ENCODE peak calls at places on chromosomes 1 and 21, in six cellular contexts. One of them, this sample, is unnamed.

GRCh38 chr1:7558921-7559869 is 211.9 kb upstream of the VAMP3 start:
- DNase-seq in activated T-helper 2 cell treated with anti-CD3 and anti-CD28 coated beads, Interferon-gamma antibody, Interleukin-2, Interleukin-4, amounts not matched to agents 10 μg/mL and 5 μg/mL and 100 μg/mL, durations not matched to agents 14 hours and 24 hours and 36 hours: no peak
- DNase-seq in aorta: no peak
- DNase-seq in H4: no peak
- DNase-seq in substantia nigra: no peak
- DNase-seq in NT2/D1: no peak
- DNase-seq in this sample: no peak

GRCh38 chr1:94713472-94714141 is 106.5 kb upstream of the SLC44A3 start:
- DNase-seq in aorta: peak; percentile 91
- DNase-seq in NT2/D1: peak; percentile 69
- DNase-seq in activated T-helper 2 cell treated with anti-CD3 and anti-CD28 coated beads, Interferon-gamma antibody, Interleukin-2, Interleukin-4, amounts not matched to agents 10 μg/mL and 5 μg/mL and 100 μg/mL, durations not matched to agents 14 hours and 24 hours and 36 hours: no peak
- DNase-seq in H4: peak; percentile 92
- DNase-seq in substantia nigra: peak; percentile 53
- DNase-seq in this sample: peak; percentile 68

GRCh38 chr21:43322805-43323204 is 104.1 kb downstream of the SIK1 start:
- DNase-seq in aorta: no peak
- DNase-seq in NT2/D1: no peak
- DNase-seq in substantia nigra: no peak
- DNase-seq in H4: no peak
- DNase-seq in activated T-helper 2 cell treated with anti-CD3 and anti-CD28 coated beads, Interferon-gamma antibody, Interleukin-2, Interleukin-4, amounts not matched to agents 10 μg/mL and 5 μg/mL and 100 μg/mL, durations not matched to agents 14 hours and 24 hours and 36 hours: no peak
- DNase-seq in this sample: no peak

GRCh38 chr1:31548899-31549806 is 27.2 kb upstream of the TINAGL1 start:
- DNase-seq in aorta: peak; percentile 89
- DNase-seq in activated T-helper 2 cell treated with anti-CD3 and anti-CD28 coated beads, Interferon-gamma antibody, Interleukin-2, Interleukin-4, amounts not matched to agents 10 μg/mL and 5 μg/mL and 100 μg/mL, durations not matched to agents 14 hours and 24 hours and 36 hours: peak; percentile 87
- DNase-seq in substantia nigra: peak; percentile 81
- DNase-seq in H4: peak; percentile 82
- DNase-seq in NT2/D1: peak; percentile 93
- DNase-seq in this sample: peak; percentile 71

GRCh38 chr1:32372149-32372756 is 9.9 kb downstream of the TSSK3 start:
- DNase-seq in substantia nigra: no peak
- DNase-seq in activated T-helper 2 cell treated with anti-CD3 and anti-CD28 coated beads, Interferon-gamma antibody, Interleukin-2, Interleukin-4, amounts not matched to agents 10 μg/mL and 5 μg/mL and 100 μg/mL, durations not matched to agents 14 hours and 24 hours and 36 hours: peak; percentile 57
- DNase-seq in NT2/D1: no peak
- DNase-seq in H4: no peak
- DNase-seq in aorta: no peak
- DNase-seq in this sample: no peak

GRCh38 chr1:201759194-201759814 is 69.7 kb upstream of the IPO9 start:
- DNase-seq in aorta: no peak
- DNase-seq in substantia nigra: no peak
- DNase-seq in activated T-helper 2 cell treated with anti-CD3 and anti-CD28 coated beads, Interferon-gamma antibody, Interleukin-2, Interleukin-4, amounts not matched to agents 10 μg/mL and 5 μg/mL and 100 μg/mL, durations not matched to agents 14 hours and 24 hours and 36 hours: no peak
- DNase-seq in NT2/D1: no peak
- DNase-seq in H4: no peak
- DNase-seq in this sample: no peak

GRCh38 chr1:236515443-236515958 is 8.3 kb upstream of the LGALS8 start:
- DNase-seq in substantia nigra: no peak
- DNase-seq in aorta: no peak
- DNase-seq in activated T-helper 2 cell treated with anti-CD3 and anti-CD28 coated beads, Interferon-gamma antibody, Interleukin-2, Interleukin-4, amounts not matched to agents 10 μg/mL and 5 μg/mL and 100 μg/mL, durations not matched to agents 14 hours and 24 hours and 36 hours: no peak
- DNase-seq in H4: no peak
- DNase-seq in NT2/D1: no peak
- DNase-seq in this sample: peak; percentile 29

GRCh38 chr1:22074803-22075202 is 22.3 kb downstream of the CDC42 start:
- DNase-seq in activated T-helper 2 cell treated with anti-CD3 and anti-CD28 coated beads, Interferon-gamma antibody, Interleukin-2, Interleukin-4, amounts not matched to agents 10 μg/mL and 5 μg/mL and 100 μg/mL, durations not matched to agents 14 hours and 24 hours and 36 hours: no peak
- DNase-seq in substantia nigra: no peak
- DNase-seq in H4: no peak
- DNase-seq in NT2/D1: no peak
- DNase-seq in aorta: no peak
- DNase-seq in this sample: no peak

GRCh38 chr1:176802316-176802715 is 339.3 kb downstream of the PAPPA2 start:
- DNase-seq in activated T-helper 2 cell treated with anti-CD3 and anti-CD28 coated beads, Interferon-gamma antibody, Interleukin-2, Interleukin-4, amounts not matched to agents 10 μg/mL and 5 μg/mL and 100 μg/mL, durations not matched to agents 14 hours and 24 hours and 36 hours: no peak
- DNase-seq in NT2/D1: no peak
- DNase-seq in H4: no peak
- DNase-seq in aorta: no peak
- DNase-seq in substantia nigra: no peak
- DNase-seq in this sample: no peak

GRCh38 chr1:67134692-67135091 is at the start of gene C1orf141:
- DNase-seq in H4: no peak
- DNase-seq in activated T-helper 2 cell treated with anti-CD3 and anti-CD28 coated beads, Interferon-gamma antibody, Interleukin-2, Interleukin-4, amounts not matched to agents 10 μg/mL and 5 μg/mL and 100 μg/mL, durations not matched to agents 14 hours and 24 hours and 36 hours: no peak
- DNase-seq in aorta: peak; percentile 54
- DNase-seq in substantia nigra: peak; percentile 14
- DNase-seq in NT2/D1: no peak
- DNase-seq in this sample: no peak

GRCh38 chr1:63034256-63034655 is 250.3 kb downstream of the ATG4C start:
- DNase-seq in substantia nigra: no peak
- DNase-seq in NT2/D1: no peak
- DNase-seq in H4: no peak
- DNase-seq in activated T-helper 2 cell treated with anti-CD3 and anti-CD28 coated beads, Interferon-gamma antibody, Interleukin-2, Interleukin-4, amounts not matched to agents 10 μg/mL and 5 μg/mL and 100 μg/mL, durations not matched to agents 14 hours and 24 hours and 36 hours: no peak
- DNase-seq in aorta: no peak
- DNase-seq in this sample: no peak

GRCh38 chr1:89260575-89261275 is 11.9 kb downstream of the GBP5 start:
- DNase-seq in activated T-helper 2 cell treated with anti-CD3 and anti-CD28 coated beads, Interferon-gamma antibody, Interleukin-2, Interleukin-4, amounts not matched to agents 10 μg/mL and 5 μg/mL and 100 μg/mL, durations not matched to agents 14 hours and 24 hours and 36 hours: no peak
- DNase-seq in aorta: no peak
- DNase-seq in NT2/D1: no peak
- DNase-seq in H4: peak; percentile 4
- DNase-seq in substantia nigra: no peak
- DNase-seq in this sample: no peak

GRCh38 chr1:174007846-174008245 is 14.3 kb downstream of the RC3H1 start:
- DNase-seq in substantia nigra: no peak
- DNase-seq in activated T-helper 2 cell treated with anti-CD3 and anti-CD28 coated beads, Interferon-gamma antibody, Interleukin-2, Interleukin-4, amounts not matched to agents 10 μg/mL and 5 μg/mL and 100 μg/mL, durations not matched to agents 14 hours and 24 hours and 36 hours: no peak
- DNase-seq in NT2/D1: no peak
- DNase-seq in aorta: no peak
- DNase-seq in H4: no peak
- DNase-seq in this sample: no peak

GRCh38 chr1:39434797-39435395 is 56.5 kb upstream of the BMP8A start:
- DNase-seq in NT2/D1: no peak
- DNase-seq in activated T-helper 2 cell treated with anti-CD3 and anti-CD28 coated beads, Interferon-gamma antibody, Interleukin-2, Interleukin-4, amounts not matched to agents 10 μg/mL and 5 μg/mL and 100 μg/mL, durations not matched to agents 14 hours and 24 hours and 36 hours: no peak
- DNase-seq in substantia nigra: no peak
- DNase-seq in H4: no peak
- DNase-seq in aorta: no peak
- DNase-seq in this sample: no peak

GRCh38 chr1:245995474-245995873 is 511.6 kb downstream of the SMYD3 start:
- DNase-seq in activated T-helper 2 cell treated with anti-CD3 and anti-CD28 coated beads, Interferon-gamma antibody, Interleukin-2, Interleukin-4, amounts not matched to agents 10 μg/mL and 5 μg/mL and 100 μg/mL, durations not matched to agents 14 hours and 24 hours and 36 hours: no peak
- DNase-seq in substantia nigra: no peak
- DNase-seq in H4: no peak
- DNase-seq in NT2/D1: no peak
- DNase-seq in aorta: no peak
- DNase-seq in this sample: no peak

GRCh38 chr1:55988963-55989452 is 590.4 kb downstream of the PLPP3 start:
- DNase-seq in aorta: no peak
- DNase-seq in H4: no peak
- DNase-seq in substantia nigra: no peak
- DNase-seq in NT2/D1: no peak
- DNase-seq in activated T-helper 2 cell treated with anti-CD3 and anti-CD28 coated beads, Interferon-gamma antibody, Interleukin-2, Interleukin-4, amounts not matched to agents 10 μg/mL and 5 μg/mL and 100 μg/mL, durations not matched to agents 14 hours and 24 hours and 36 hours: no peak
- DNase-seq in this sample: no peak

GRCh38 chr1:155322571-155322952 is 1.9 kb downstream of the RUSC1 start:
- DNase-seq in aorta: no peak
- DNase-seq in H4: no peak
- DNase-seq in activated T-helper 2 cell treated with anti-CD3 and anti-CD28 coated beads, Interferon-gamma antibody, Interleukin-2, Interleukin-4, amounts not matched to agents 10 μg/mL and 5 μg/mL and 100 μg/mL, durations not matched to agents 14 hours and 24 hours and 36 hours: no peak
- DNase-seq in substantia nigra: peak; percentile 55
- DNase-seq in NT2/D1: no peak
- DNase-seq in this sample: no peak

GRCh38 chr1:93180723-93181613 is at the start of gene CCDC18:
- DNase-seq in substantia nigra: no peak
- DNase-seq in aorta: no peak
- DNase-seq in activated T-helper 2 cell treated with anti-CD3 and anti-CD28 coated beads, Interferon-gamma antibody, Interleukin-2, Interleukin-4, amounts not matched to agents 10 μg/mL and 5 μg/mL and 100 μg/mL, durations not matched to agents 14 hours and 24 hours and 36 hours: no peak
- DNase-seq in NT2/D1: peak; percentile 22
- DNase-seq in H4: peak; percentile 6
- DNase-seq in this sample: no peak

GRCh38 chr1:205444931-205445652 is 10.8 kb downstream of the BLACAT1 start:
- DNase-seq in NT2/D1: peak; percentile 99
- DNase-seq in H4: peak; percentile 75
- DNase-seq in aorta: peak; percentile 87
- DNase-seq in activated T-helper 2 cell treated with anti-CD3 and anti-CD28 coated beads, Interferon-gamma antibody, Interleukin-2, Interleukin-4, amounts not matched to agents 10 μg/mL and 5 μg/mL and 100 μg/mL, durations not matched to agents 14 hours and 24 hours and 36 hours: no peak
- DNase-seq in substantia nigra: peak; percentile 61
- DNase-seq in this sample: no peak

GRCh38 chr21:38505654-38506523 is 7.6 kb upstream of the ERG start:
- DNase-seq in substantia nigra: peak; percentile 10
- DNase-seq in H4: peak; percentile 63
- DNase-seq in NT2/D1: peak; percentile 72
- DNase-seq in aorta: no peak
- DNase-seq in activated T-helper 2 cell treated with anti-CD3 and anti-CD28 coated beads, Interferon-gamma antibody, Interleukin-2, Interleukin-4, amounts not matched to agents 10 μg/mL and 5 μg/mL and 100 μg/mL, durations not matched to agents 14 hours and 24 hours and 36 hours: peak; percentile 21
- DNase-seq in this sample: peak; percentile 70

GRCh38 chr1:245807306-245807705 is 652.5 kb downstream of the KIF26B start:
- DNase-seq in substantia nigra: no peak
- DNase-seq in aorta: no peak
- DNase-seq in activated T-helper 2 cell treated with anti-CD3 and anti-CD28 coated beads, Interferon-gamma antibody, Interleukin-2, Interleukin-4, amounts not matched to agents 10 μg/mL and 5 μg/mL and 100 μg/mL, durations not matched to agents 14 hours and 24 hours and 36 hours: no peak
- DNase-seq in NT2/D1: no peak
- DNase-seq in H4: no peak
- DNase-seq in this sample: peak; percentile 49

GRCh38 chr1:36419569-36419968 is 21.9 kb upstream of the LSM10 start:
- DNase-seq in aorta: no peak
- DNase-seq in NT2/D1: no peak
- DNase-seq in substantia nigra: no peak
- DNase-seq in activated T-helper 2 cell treated with anti-CD3 and anti-CD28 coated beads, Interferon-gamma antibody, Interleukin-2, Interleukin-4, amounts not matched to agents 10 μg/mL and 5 μg/mL and 100 μg/mL, durations not matched to agents 14 hours and 24 hours and 36 hours: no peak
- DNase-seq in H4: no peak
- DNase-seq in this sample: no peak

GRCh38 chr1:46179138-46180081 is 3.1 kb upstream of the P3R3URF start:
- DNase-seq in NT2/D1: peak; percentile 92
- DNase-seq in activated T-helper 2 cell treated with anti-CD3 and anti-CD28 coated beads, Interferon-gamma antibody, Interleukin-2, Interleukin-4, amounts not matched to agents 10 μg/mL and 5 μg/mL and 100 μg/mL, durations not matched to agents 14 hours and 24 hours and 36 hours: peak; percentile 39
- DNase-seq in substantia nigra: peak; percentile 81
- DNase-seq in aorta: peak; percentile 82
- DNase-seq in H4: peak; percentile 91
- DNase-seq in this sample: peak; percentile 80

GRCh38 chr1:240946926-240947325 is 335.0 kb upstream of the GREM2 start:
- DNase-seq in activated T-helper 2 cell treated with anti-CD3 and anti-CD28 coated beads, Interferon-gamma antibody, Interleukin-2, Interleukin-4, amounts not matched to agents 10 μg/mL and 5 μg/mL and 100 μg/mL, durations not matched to agents 14 hours and 24 hours and 36 hours: no peak
- DNase-seq in H4: peak; percentile 47
- DNase-seq in aorta: no peak
- DNase-seq in NT2/D1: no peak
- DNase-seq in substantia nigra: peak; percentile 6
- DNase-seq in this sample: peak; percentile 28

GRCh38 chr1:223845810-223846667 is at the start of gene TP53BP2:
- DNase-seq in NT2/D1: peak; percentile 93
- DNase-seq in substantia nigra: peak; percentile 88
- DNase-seq in aorta: peak; percentile 92
- DNase-seq in H4: peak; percentile 69
- DNase-seq in activated T-helper 2 cell treated with anti-CD3 and anti-CD28 coated beads, Interferon-gamma antibody, Interleukin-2, Interleukin-4, amounts not matched to agents 10 μg/mL and 5 μg/mL and 100 μg/mL, durations not matched to agents 14 hours and 24 hours and 36 hours: peak; percentile 81
- DNase-seq in this sample: peak; percentile 66

GRCh38 chr21:21632926-21633325 is 634.7 kb downstream of the NCAM2 start:
- DNase-seq in NT2/D1: no peak
- DNase-seq in aorta: no peak
- DNase-seq in substantia nigra: no peak
- DNase-seq in H4: no peak
- DNase-seq in activated T-helper 2 cell treated with anti-CD3 and anti-CD28 coated beads, Interferon-gamma antibody, Interleukin-2, Interleukin-4, amounts not matched to agents 10 μg/mL and 5 μg/mL and 100 μg/mL, durations not matched to agents 14 hours and 24 hours and 36 hours: no peak
- DNase-seq in this sample: no peak